ENCODE peak calls at places on chromosome 15, in seven cellular contexts. I is T-helper 1 cell; K is mesothelial cell of epicardium; O is stimulated activated naive CD4-positive, alpha-beta T cell treated with Interleukin-2 at 50 U/mL for 16 hours; Z is psoas muscle; F is stimulated activated CD8-positive, alpha-beta memory T cell treated with anti-CD3 and anti-CD28 coated beads, Interleukin-12 subunit alpha, Interleukin-12 subunit beta, amount 100 ng/mL, for 4 hours; R is endothelial cell of umbilical vein. V is an unnamed sample.

GRCh38 chr15:65101418-65101890 is 13.5 kb downstream of the UBAP1L start:
- DNase-seq in F (no peak), I (no peak), K (no peak), O (peak; percentile 20), Z (peak; percentile 81), R (peak; percentile 53), V (peak; percentile 92)

GRCh38 chr15:55902975-55903374 is 90.4 kb downstream of the NEDD4 start:
- DNase-seq in Z (no peak), O (no peak), R (peak; percentile 40), K (no peak), I (no peak), F (no peak), V (no peak)

GRCh38 chr15:67091073-67091965 is 25.9 kb downstream of the SMAD3 start:
- DNase-seq in I (peak; percentile 55), O (peak; percentile 77), R (peak; percentile 99), K (no peak), F (peak; percentile 58), Z (peak; percentile 93), V (peak; percentile 83)

GRCh38 chr15:62163847-62164499 is 1.1 kb downstream of the C2CD4B start:
- DNase-seq in K (no peak), F (no peak), Z (no peak), R (peak; percentile 44), O (no peak), I (no peak), V (peak; percentile 61)

GRCh38 chr15:78037779-78038305 is 39.7 kb downstream of the TBC1D2B start:
- DNase-seq in F (no peak), I (no peak), R (no peak), O (no peak), K (no peak), Z (no peak), V (no peak)

GRCh38 chr15:99574048-99574447 is 8.3 kb downstream of the MEF2A start:
- DNase-seq in F (no peak), I (no peak), R (no peak), Z (no peak), O (no peak), K (no peak), V (no peak)

GRCh38 chr15:47496343-47497185 is 220.7 kb upstream of the SEMA6D start:
- DNase-seq in K (no peak), Z (no peak), R (no peak), F (no peak), O (no peak), I (no peak), V (no peak)

GRCh38 chr15:98626153-98626552 is 22.2 kb upstream of the IGF1R start:
- DNase-seq in Z (no peak), I (no peak), K (no peak), R (no peak), O (no peak), F (no peak), V (no peak)

GRCh38 chr15:78750566-78750965 is 60.7 kb downstream of the ADAMTS7 start:
- DNase-seq in F (no peak), R (no peak), O (no peak), Z (peak; percentile 80), I (no peak), K (no peak), V (no peak)

GRCh38 chr15:63501256-63502089 is 2.9 kb upstream of the USP3 start:
- DNase-seq in O (peak; percentile 34), Z (peak; percentile 86), R (peak; percentile 72), I (peak; percentile 62), K (no peak), F (no peak), V (peak; percentile 93)

GRCh38 chr15:80999623-81000036 is 1.1 kb upstream of the TLNRD1 start:
- DNase-seq in O (peak; percentile 63), I (peak; percentile 47), F (no peak), Z (no peak), K (no peak), R (no peak), V (no peak)

GRCh38 chr15:74603789-74604705 is 11.6 kb upstream of the CLK3 start:
- DNase-seq in K (no peak), I (no peak), R (no peak), F (no peak), Z (no peak), O (no peak), V (no peak)

GRCh38 chr15:25739687-25740121 is 123.4 kb downstream of the ATP10A start:
- DNase-seq in R (no peak), Z (no peak), O (no peak), F (no peak), K (no peak), I (no peak), V (no peak)

GRCh38 chr15:70474367-70474681 is 289.0 kb downstream of the UACA start:
- DNase-seq in Z (no peak), K (no peak), O (no peak), R (peak; percentile 81), F (no peak), I (no peak), V (no peak)

GRCh38 chr15:89338036-89338435 is 3.4 kb upstream of the POLG start:
- DNase-seq in I (no peak), K (no peak), R (no peak), O (no peak), Z (no peak), F (no peak), V (no peak)

GRCh38 chr15:63522143-63522531 is 17.7 kb downstream of the USP3 start:
- DNase-seq in F (no peak), O (no peak), K (no peak), R (no peak), Z (no peak), I (no peak), V (no peak)

GRCh38 chr15:66685638-66686150 is 16.3 kb upstream of the SMAD6 start:
- DNase-seq in I (no peak), O (no peak), F (no peak), Z (no peak), R (peak; percentile 44), K (no peak), V (no peak)

GRCh38 chr15:24948495-24948894 is 6.3 kb upstream of the SNRPN start:
- DNase-seq in F (no peak), O (no peak), I (no peak), Z (no peak), K (no peak), R (no peak), V (no peak)

GRCh38 chr15:86327230-86327865 is 247.7 kb downstream of the AGBL1 start:
- DNase-seq in I (no peak), O (no peak), Z (no peak), F (no peak), R (no peak), K (no peak), V (no peak)

GRCh38 chr15:84973492-84974460 is 7.9 kb upstream of the PDE8A start:
- DNase-seq in I (no peak), R (no peak), F (no peak), Z (no peak), O (no peak), K (no peak), V (no peak)

GRCh38 chr15:69782809-69783208 is 314.9 kb downstream of the TLE3 start:
- DNase-seq in K (no peak), F (no peak), Z (no peak), R (no peak), I (no peak), O (no peak), V (no peak)

GRCh38 chr15:73573572-73573971 is 59.6 kb downstream of the NPTN start:
- DNase-seq in F (no peak), O (no peak), Z (no peak), R (peak; percentile 80), K (no peak), I (no peak), V (no peak)

GRCh38 chr15:45869034-45869668 is 234.3 kb downstream of the SQOR start:
- DNase-seq in O (no peak), I (no peak), Z (no peak), F (no peak), R (no peak), K (no peak), V (no peak)

GRCh38 chr15:49881433-49881832 is 237.6 kb downstream of the ATP8B4 start:
- DNase-seq in R (no peak), K (no peak), Z (no peak), F (no peak), I (no peak), O (no peak), V (no peak)

GRCh38 chr15:96735621-96736020 is 405.1 kb downstream of the NR2F2 start:
- DNase-seq in F (no peak), R (no peak), Z (no peak), I (no peak), O (no peak), K (no peak), V (no peak)

GRCh38 chr15:81253846-81254245 is 57.2 kb downstream of the IL16 start:
- DNase-seq in I (no peak), O (no peak), R (no peak), F (no peak), K (no peak), Z (no peak), V (no peak)

GRCh38 chr15:98647774-98648653 is at the start of gene IGF1R:
- DNase-seq in R (peak; percentile 85), F (peak; percentile 79), I (peak; percentile 84), Z (peak; percentile 93), O (peak; percentile 66), K (peak; percentile 81), V (peak; percentile 95)

GRCh38 chr15:63551400-63551799 is 45.8 kb upstream of the FBXL22 start:
- DNase-seq in O (no peak), F (no peak), K (no peak), I (no peak), R (peak; percentile 43), Z (no peak), V (no peak)

GRCh38 chr15:32060706-32061105 is 30.4 kb downstream of the CHRNA7 start:
- DNase-seq in O (no peak), R (no peak), Z (no peak), I (no peak), F (no peak), K (no peak), V (no peak)